ENCODE peak calls at places on chromosomes 1 and 21, in five cellular contexts. M is pancreas, U is fibroblast of mammary gland, K is Calu3, D is lower leg skin. J is an unnamed sample.

GRCh38 chr1:60132985-60133673 is 59.6 kb upstream of the C1orf87 start:
- DNase-seq in M (no peak), U (peak; percentile 95), K (no peak), D (no peak), J (peak; percentile 85)

GRCh38 chr1:33397125-33397506 is 33.8 kb downstream of the PHC2 start:
- DNase-seq in M (no peak), U (no peak), K (no peak), D (no peak), J (no peak)

GRCh38 chr1:176998396-176998795 is 166.1 kb downstream of the ASTN1 start:
- DNase-seq in M (no peak), U (peak; percentile 36), K (no peak), D (no peak), J (no peak)

GRCh38 chr1:163664706-163665321 is 343.1 kb downstream of the NUF2 start:
- DNase-seq in M (no peak), U (no peak), K (no peak), D (no peak), J (no peak)

GRCh38 chr1:79006564-79006963 is at the start of gene ADGRL4:
- DNase-seq in M (peak; percentile 9), U (peak; percentile 57), K (no peak), D (peak; percentile 83), J (no peak)

GRCh38 chr1:224791362-224791941 is 138.0 kb upstream of the DNAH14 start:
- DNase-seq in M (no peak), U (no peak), K (no peak), D (no peak), J (no peak)

GRCh38 chr1:38724160-38725131 is 135.1 kb downstream of the RRAGC start:
- DNase-seq in M (no peak), U (no peak), K (no peak), D (peak; percentile 68), J (no peak)

GRCh38 chr1:97920275-97920831 is 481 bp downstream of the DPYD start:
- DNase-seq in M (no peak), U (peak; percentile 38), K (no peak), D (no peak), J (no peak)

GRCh38 chr1:64073705-64074104 is 129.7 kb upstream of the UBE2U start:
- DNase-seq in M (no peak), U (peak; percentile 56), K (no peak), D (no peak), J (no peak)

GRCh38 chr1:240152611-240153297 is 61.1 kb downstream of the FMN2 start:
- DNase-seq in M (no peak), U (peak; percentile 35), K (no peak), D (no peak), J (no peak)

GRCh38 chr1:204463125-204464060 is 31.2 kb downstream of the PIK3C2B start:
- DNase-seq in M (no peak), U (peak; percentile 18), K (no peak), D (no peak), J (no peak)

DNA sequence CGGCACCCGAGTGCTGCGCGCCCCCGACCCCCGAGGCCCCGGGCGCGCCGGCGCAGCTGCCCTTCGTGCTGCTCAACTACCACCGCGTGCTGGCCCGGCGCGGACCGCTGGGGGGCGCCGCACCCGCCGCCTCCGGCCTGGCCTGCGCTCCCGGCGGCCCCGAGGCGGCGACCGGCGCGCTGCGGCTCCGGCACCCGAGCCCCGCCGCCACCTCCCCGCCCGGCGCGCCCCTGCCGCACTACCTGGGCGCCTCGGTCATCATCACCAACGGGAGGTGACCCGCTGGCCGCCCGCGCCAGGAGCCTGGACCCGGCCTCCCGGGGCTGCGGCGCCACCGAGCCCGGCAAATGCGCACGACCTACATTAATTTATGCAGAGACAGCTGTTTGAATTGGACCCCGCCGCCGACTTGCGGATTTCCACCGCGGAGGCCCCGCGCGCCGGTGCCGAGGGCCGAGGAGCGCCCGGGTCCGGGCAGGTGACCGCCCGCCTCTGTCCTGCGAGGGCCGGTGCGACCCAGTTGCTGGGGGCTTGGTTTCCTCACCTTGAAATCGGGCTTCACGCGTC is 49.0 kb downstream of the SIM2 start:
- DNase-seq in M (peak; percentile 67), U (peak; percentile 13), K (peak; percentile 75), D (no peak), J (peak; percentile 91)
- TF ChIP-seq CTCF in M (no peak), U (no peak), K (peak; percentile 13), D (no peak), J (peak; percentile 39)

GRCh38 chr1:15426492-15427279 is 11.6 kb upstream of the CTRC start:
- DNase-seq in M (no peak), U (peak; percentile 69), K (no peak), D (no peak), J (no peak)
- TF ChIP-seq CTCF in M (no peak), U (peak; percentile 32), K (no peak), D (no peak), J (no peak)

GRCh38 chr1:196779093-196779492 is 4.5 kb downstream of the CFHR3 start:
- DNase-seq in M (no peak), U (no peak), K (no peak), D (no peak), J (no peak)
- TF ChIP-seq CTCF in M (no peak), U (no peak), K (no peak), D (no peak), J (no peak)

GRCh38 chr1:196774195-196774594 is 445 bp upstream of the CFHR3 start:
- DNase-seq in M (no peak), U (no peak), K (no peak), D (no peak), J (no peak)

GRCh38 chr1:196777603-196778002 is 3.0 kb downstream of the CFHR3 start:
- DNase-seq in M (no peak), U (no peak), K (no peak), D (no peak), J (no peak)

GRCh38 chr1:196774603-196775002 is at the start of gene CFHR3:
- DNase-seq in M (no peak), U (no peak), K (no peak), D (no peak), J (no peak)

GRCh38 chr1:196773713-196774112 is 927 bp upstream of the CFHR3 start:
- DNase-seq in M (no peak), U (no peak), K (no peak), D (no peak), J (no peak)
- TF ChIP-seq CTCF in M (no peak), U (no peak), K (no peak), D (no peak), J (no peak)

GRCh38 chr1:154478639-154479038 is 23.4 kb upstream of the TDRD10 start:
- DNase-seq in M (no peak), U (peak; percentile 10), K (peak; percentile 46), D (peak; percentile 56), J (no peak)
- TF ChIP-seq CTCF in M (no peak), U (no peak), K (peak; percentile 28), D (no peak), J (peak; percentile 50)